ENCODE peak calls at places on chromosomes 5 and 9, in four cellular contexts. X is psoas muscle, U is kidney, S is left ventricle myocardium inferior. G is an unnamed sample.

GRCh38 chr5:143141652-143142051 is 261.8 kb downstream of the NR3C1 start:
- DNase-seq in X (no peak), U (no peak), S (no peak), G (no peak)

GRCh38 chr9:31588010-31588409 is 796.4 kb upstream of the ACO1 start:
- DNase-seq in U (no peak), X (no peak), S (no peak), G (no peak)

GRCh38 chr9:125529589-125530515 is 177.2 kb downstream of the MAPKAP1 start:
- DNase-seq in S (no peak), U (no peak), X (no peak), G (no peak)

GRCh38 chr9:92561374-92562329 is 25.9 kb upstream of the ECM2 start:
- DNase-seq in X (no peak), S (no peak), U (no peak), G (no peak)

GRCh38 chr5:111775224-111775623 is 18.2 kb upstream of the NREP start:
- DNase-seq in U (no peak), S (no peak), X (no peak), G (no peak)

GRCh38 chr5:471750-472058 is 28.7 kb downstream of the EXOC3 start:
- DNase-seq in U (no peak), X (no peak), S (no peak), G (no peak)

GRCh38 chr5:148682283-148683026 is 28.1 kb upstream of the HTR4 start:
- DNase-seq in U (no peak), X (no peak), S (no peak), G (no peak)

GRCh38 chr9:14303526-14303925 is 10.4 kb downstream of the NFIB start:
- DNase-seq in X (no peak), S (no peak), U (no peak), G (no peak)

GRCh38 chr5:41763096-41763495 is 107.1 kb downstream of the OXCT1 start:
- DNase-seq in S (no peak), X (no peak), U (no peak), G (no peak)

GRCh38 chr9:132673355-132673754 is 3.1 kb downstream of the GTF3C4 start:
- DNase-seq in S (no peak), X (no peak), U (no peak), G (no peak)

GRCh38 chr5:56060276-56061110 is 65.7 kb upstream of the IL6ST start:
- DNase-seq in U (no peak), S (no peak), X (no peak), G (no peak)

GRCh38 chr9:7117676-7118561 is 360.1 kb downstream of the KDM4C start:
- DNase-seq in U (no peak), S (no peak), X (no peak), G (no peak)

GRCh38 chr9:134948149-134948548 is 30.4 kb upstream of the FCN1 start:
- DNase-seq in X (no peak), S (no peak), U (no peak), G (no peak)

GRCh38 chr5:11560915-11561697 is 343.1 kb downstream of the CTNND2 start:
- DNase-seq in S (no peak), U (no peak), X (no peak), G (no peak)
- TF ChIP-seq CTCF in S (no peak), U (no peak), X (no peak), G (no peak)

GRCh38 chr5:141941779-141942178 is 16.2 kb downstream of the PCDH12 start:
- DNase-seq in S (no peak), X (no peak), U (no peak), G (no peak)

GRCh38 chr5:141942185-141942857 is 15.7 kb downstream of the PCDH12 start:
- DNase-seq in U (no peak), X (peak; percentile 35), S (no peak), G (no peak)

GRCh38 chr5:141944086-141944485 is 13.9 kb downstream of the PCDH12 start:
- DNase-seq in X (no peak), U (no peak), S (no peak), G (no peak)

GRCh38 chr5:141941307-141941706 is 16.7 kb downstream of the PCDH12 start:
- DNase-seq in U (no peak), S (no peak), X (peak; percentile 33), G (no peak)

GRCh38 chr5:141940695-141941271 is 17.1 kb downstream of the DELE1 start:
- DNase-seq in U (no peak), X (no peak), S (no peak), G (no peak)
- TF ChIP-seq CTCF in U (no peak), X (no peak), S (peak; percentile 29), G (no peak)

DNA sequence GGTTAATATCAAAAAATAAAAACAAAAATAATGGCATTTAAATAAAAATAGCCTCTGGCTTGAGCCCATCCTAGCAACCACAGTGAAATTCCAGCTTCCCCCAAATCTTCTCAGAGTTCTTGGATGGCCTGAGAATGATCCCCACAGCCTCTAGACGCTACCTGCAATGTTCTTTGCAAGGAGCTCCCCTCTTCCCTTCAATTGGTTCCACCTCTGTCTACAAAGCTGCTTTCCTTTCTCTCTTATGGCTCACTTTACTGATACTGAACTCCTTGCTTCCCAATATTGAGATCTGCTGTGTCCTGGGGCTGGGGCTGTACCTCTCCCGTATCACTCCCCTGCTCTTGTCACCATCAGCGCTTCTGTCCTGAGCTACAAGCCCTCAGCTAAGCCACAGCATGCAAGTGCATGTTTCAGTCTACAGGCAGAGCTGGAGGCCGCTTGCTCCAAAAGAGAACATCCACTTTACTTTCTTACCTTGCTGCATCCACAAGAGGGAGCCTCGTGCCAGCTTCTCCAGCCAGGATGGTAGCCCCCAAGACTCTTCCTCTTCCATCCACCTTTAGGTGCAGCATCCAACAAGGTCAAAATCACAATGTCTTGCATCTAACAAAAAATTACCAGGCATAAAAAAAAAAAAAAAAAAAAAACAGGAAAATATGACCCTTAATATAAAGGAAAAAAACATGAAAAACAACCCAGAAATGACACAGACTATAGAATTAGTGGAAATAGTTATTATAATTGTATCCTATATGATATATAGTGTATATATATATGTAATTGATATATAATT is 57.4 kb upstream of the PRSS3 start:
- DNase-seq in X (no peak), S (peak; percentile 22), U (no peak), G (peak; percentile 32)
- TF ChIP-seq CTCF in X (peak; percentile 41), S (peak; percentile 60), U (peak; percentile 61), G (no peak)

DNA sequence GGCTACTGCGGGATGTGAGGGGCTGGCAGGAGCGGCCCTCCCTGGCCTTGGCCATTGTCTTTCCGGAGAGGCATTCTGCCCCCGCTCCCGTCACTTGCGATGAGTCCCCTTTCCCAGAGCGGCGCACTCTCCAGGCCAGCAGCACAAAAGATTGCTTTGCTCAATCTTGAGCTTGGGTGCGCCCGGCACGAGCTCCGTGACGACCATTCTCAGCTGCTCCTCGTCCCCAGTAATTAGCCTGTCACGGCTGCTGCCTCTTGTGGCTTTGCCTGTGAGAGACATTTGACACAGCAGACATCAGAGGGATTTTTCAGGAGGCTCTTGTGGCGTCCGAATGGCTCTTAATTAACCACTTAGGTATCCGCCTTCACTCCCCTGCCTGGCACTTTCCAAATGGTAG is 397.9 kb upstream of the IRX1 start:
- DNase-seq in S (no peak), X (no peak), U (no peak), G (no peak)
- TF ChIP-seq CTCF in S (no peak), X (no peak), U (no peak), G (no peak)

DNA sequence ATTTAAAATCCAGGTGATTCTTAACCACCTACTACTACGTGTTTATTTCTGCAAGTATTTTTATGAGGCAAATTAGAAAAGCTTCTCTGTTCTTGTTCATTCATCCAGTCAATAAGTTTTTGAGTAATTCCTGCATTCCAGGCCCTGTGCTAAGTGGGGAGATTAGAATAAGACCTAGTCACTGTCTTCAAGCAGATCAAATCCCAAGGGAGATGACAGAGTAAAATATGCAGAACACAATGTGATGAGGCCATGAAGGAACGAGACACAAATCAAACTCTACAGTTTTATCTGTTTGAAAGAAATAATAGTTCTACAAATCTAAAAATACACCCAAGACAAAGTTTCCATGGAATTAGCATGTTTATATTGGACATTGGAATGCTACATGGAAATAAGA is 158.8 kb downstream of the CEP120 start:
- DNase-seq in X (no peak), U (no peak), S (no peak), G (no peak)
- TF ChIP-seq CTCF in X (no peak), U (no peak), S (no peak), G (no peak)

GRCh38 chr5:72460413-72460812 is 46.8 kb downstream of the ZNF366 start:
- DNase-seq in S (no peak), U (no peak), X (no peak), G (no peak)

GRCh38 chr5:72465601-72466563 is 41.3 kb downstream of the ZNF366 start:
- DNase-seq in S (no peak), U (no peak), X (no peak), G (no peak)

GRCh38 chr5:72465068-72465467 is 42.1 kb downstream of the ZNF366 start:
- DNase-seq in S (no peak), U (no peak), X (no peak), G (no peak)

GRCh38 chr5:72464071-72464470 is 43.1 kb downstream of the ZNF366 start:
- DNase-seq in U (no peak), X (no peak), S (no peak), G (no peak)

DNA sequence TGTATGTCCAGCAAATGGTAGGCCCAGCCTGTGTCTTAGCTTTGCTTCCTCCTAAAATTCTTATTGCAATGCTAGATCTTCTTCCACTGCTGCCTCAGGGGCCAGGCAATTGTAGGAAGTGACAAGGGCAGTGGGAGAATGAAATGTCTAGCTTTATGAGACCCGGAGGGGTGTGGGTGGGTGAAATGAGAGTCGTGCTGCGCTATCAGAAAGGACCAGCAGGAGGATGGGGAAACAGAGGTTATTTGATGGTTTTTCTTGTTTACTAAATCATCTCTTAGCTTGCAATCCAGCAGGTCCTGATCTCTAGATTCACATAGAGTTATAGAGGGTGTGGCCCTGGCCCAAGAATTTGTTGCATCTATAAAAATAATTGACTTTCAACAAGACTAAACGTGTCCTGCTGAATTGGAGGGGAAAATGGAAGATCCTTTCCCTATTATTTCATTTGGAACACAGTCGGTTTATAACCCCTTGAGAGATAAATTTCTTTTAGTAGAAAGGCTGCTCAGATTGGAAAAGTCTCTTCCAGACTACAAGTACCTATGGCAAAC is 43.6 kb downstream of the ZNF366 start:
- DNase-seq in S (no peak), U (no peak), X (no peak), G (no peak)
- TF ChIP-seq CTCF in S (peak; percentile 21), U (no peak), X (no peak), G (no peak)

G was measured in pancreas.